ENCODE peak calls at places on chromosomes 1 and 21, in six cellular contexts. D is NCI-H2171, G is neuronal stem cell, A is body of pancreas, W is astrocyte, Y is cerebellar cortex. N is an unnamed sample.

GRCh38 chr1:53262000-53262399 is 23.7 kb upstream of the MAGOH start:
- DNase-seq in D (no peak), G (no peak), A (no peak), W (no peak), Y (no peak), N (no peak)

GRCh38 chr1:202018476-202019234 is 8.3 kb downstream of the ELF3 start:
- DNase-seq in D (peak; percentile 82), G (no peak), A (peak; percentile 90), W (no peak), Y (no peak), N (peak; percentile 83)

GRCh38 chr21:45848352-45848751 is 133.2 kb upstream of the COL6A1 start:
- DNase-seq in D (no peak), G (no peak), A (no peak), W (no peak), Y (peak; percentile 67), N (no peak)

GRCh38 chr21:43354666-43355065 is 72.3 kb downstream of the SIK1 start:
- DNase-seq in D (no peak), G (no peak), A (no peak), W (no peak), Y (no peak), N (no peak)

GRCh38 chr21:46206163-46207005 is 22.1 kb upstream of the SPATC1L start:
- DNase-seq in D (no peak), G (no peak), A (no peak), W (no peak), Y (no peak), N (no peak)

GRCh38 chr1:113686891-113687624 is 72.2 kb downstream of the PHTF1 start:
- DNase-seq in D (no peak), G (no peak), A (no peak), W (no peak), Y (no peak), N (no peak)

GRCh38 chr1:94515548-94515947 is 26.0 kb downstream of the F3 start:
- DNase-seq in D (no peak), G (no peak), A (no peak), W (no peak), Y (no peak), N (no peak)

GRCh38 chr21:27569091-27569490 is 602.2 kb upstream of the ADAMTS5 start:
- DNase-seq in D (no peak), G (no peak), A (no peak), W (no peak), Y (no peak), N (no peak)

GRCh38 chr1:171403396-171403795 is 81.9 kb upstream of the PRRC2C start:
- DNase-seq in D (no peak), G (no peak), A (no peak), W (no peak), Y (no peak), N (peak; percentile 35)

GRCh38 chr1:9629445-9630201 is 21.9 kb upstream of the PIK3CD start:
- DNase-seq in D (no peak), G (no peak), A (no peak), W (no peak), Y (no peak), N (no peak)

GRCh38 chr1:187626056-187626455 is 797.3 kb downstream of the PLA2G4A start:
- DNase-seq in D (no peak), G (no peak), A (no peak), W (no peak), Y (no peak), N (no peak)

GRCh38 chr1:209406111-209406654 is 177.3 kb upstream of the CAMK1G start:
- DNase-seq in D (no peak), G (no peak), A (no peak), W (peak; percentile 56), Y (no peak), N (no peak)

GRCh38 chr1:83693409-83694126 is 305.4 kb downstream of the TTLL7 start:
- DNase-seq in D (no peak), G (peak; percentile 37), A (no peak), W (peak; percentile 12), Y (no peak), N (no peak)

GRCh38 chr21:17514124-17514481 is 1.3 kb downstream of the CXADR start:
- DNase-seq in D (no peak), G (peak; percentile 23), A (no peak), W (peak; percentile 53), Y (no peak), N (peak; percentile 76)

GRCh38 chr1:223243441-223244050 is 100.5 kb upstream of the TLR5 start:
- DNase-seq in D (no peak), G (no peak), A (no peak), W (no peak), Y (no peak), N (no peak)

GRCh38 chr21:42199488-42200463 is 19.2 kb upstream of the ABCG1 start:
- DNase-seq in D (no peak), G (no peak), A (no peak), W (peak; percentile 26), Y (no peak), N (peak; percentile 88)

GRCh38 chr1:171877711-171878110 is 36.4 kb downstream of the DNM3 start:
- DNase-seq in D (no peak), G (no peak), A (no peak), W (peak; percentile 67), Y (no peak), N (peak; percentile 83)

GRCh38 chr1:3072178-3072947 is 3.4 kb downstream of the PRDM16 start:
- DNase-seq in D (no peak), G (no peak), A (peak; percentile 58), W (peak; percentile 9), Y (no peak), N (no peak)

GRCh38 chr1:112267929-112268328 is 128.1 kb upstream of the CTTNBP2NL start:
- DNase-seq in D (no peak), G (no peak), A (peak; percentile 17), W (no peak), Y (peak; percentile 53), N (no peak)

GRCh38 chr1:15345711-15346355 is 63.9 kb upstream of the EFHD2 start:
- DNase-seq in D (no peak), G (no peak), A (no peak), W (no peak), Y (no peak), N (no peak)

GRCh38 chr1:110771245-110772022 is 96.7 kb upstream of the KCNA3 start:
- DNase-seq in D (no peak), G (no peak), A (no peak), W (no peak), Y (no peak), N (peak; percentile 23)

GRCh38 chr1:159854101-159854692 is 8.3 kb downstream of the VSIG8 start:
- DNase-seq in D (no peak), G (peak; percentile 45), A (peak; percentile 79), W (peak; percentile 35), Y (peak; percentile 52), N (peak; percentile 54)

GRCh38 chr21:44842721-44843445 is 25.0 kb upstream of the SUMO3 start:
- DNase-seq in D (no peak), G (no peak), A (no peak), W (no peak), Y (no peak), N (no peak)

GRCh38 chr1:18145851-18146618 is 38.4 kb downstream of the IGSF21 start:
- DNase-seq in D (no peak), G (no peak), A (no peak), W (no peak), Y (no peak), N (no peak)

GRCh38 chr1:53708687-53709086 is 30.3 kb downstream of the GLIS1 start:
- DNase-seq in D (no peak), G (no peak), A (no peak), W (no peak), Y (no peak), N (no peak)

GRCh38 chr1:160048335-160048734 is 16.5 kb upstream of the PIGM start:
- DNase-seq in D (no peak), G (no peak), A (no peak), W (no peak), Y (no peak), N (no peak)

GRCh38 chr1:154502066-154502741 is at the start of the genes SHE and TDRD10:
- DNase-seq in D (no peak), G (no peak), A (no peak), W (no peak), Y (no peak), N (no peak)

GRCh38 chr1:165841582-165842362 is 14.4 kb downstream of the UCK2 start:
- DNase-seq in D (no peak), G (no peak), A (no peak), W (peak; percentile 58), Y (no peak), N (peak; percentile 78)

GRCh38 chr1:223738465-223739365 is 26.4 kb downstream of the CAPN2 start:
- DNase-seq in D (no peak), G (no peak), A (peak; percentile 40), W (no peak), Y (peak; percentile 57), N (peak; percentile 92)

GRCh38 chr1:155932085-155932484 is 2.1 kb downstream of the KHDC4 start:
- DNase-seq in D (no peak), G (no peak), A (no peak), W (no peak), Y (no peak), N (peak; percentile 81)

GRCh38 chr1:204479387-204480136 is 15.0 kb downstream of the PIK3C2B start:
- DNase-seq in D (peak; percentile 46), G (no peak), A (no peak), W (no peak), Y (no peak), N (no peak)

N was measured in renal cortical epithelial cell.